ENCODE peak calls at places on chromosomes 1 and 21, in six cellular contexts. H, Y, T, D, L and Q are unnamed samples.

GRCh38 chr1:159803946-159804695 is 2.0 kb downstream of the FCRL6 start:
- DNase-seq in H (no peak), Y (no peak), T (no peak), D (no peak), L (no peak), Q (no peak)

GRCh38 chr1:226646026-226646869 is 92.8 kb downstream of the ITPKB start:
- DNase-seq in H (no peak), Y (no peak), T (peak), D (peak), L (no peak), Q (no peak)

GRCh38 chr1:43348809-43349593 is 9.8 kb upstream of the CDC20 start:
- DNase-seq in H (peak), Y (no peak), T (peak), D (peak), L (peak), Q (no peak)

GRCh38 chr1:21198929-21199328 is 22.2 kb upstream of the EIF4G3 start:
- DNase-seq in H (no peak), Y (no peak), T (no peak), D (no peak), L (no peak), Q (no peak)

GRCh38 chr1:7576946-7577657 is 194.0 kb upstream of the VAMP3 start:
- DNase-seq in H (peak), Y (peak), T (peak), D (peak), L (peak), Q (no peak)

GRCh38 chr1:200483491-200484143 is 73.8 kb upstream of the ZNF281 start:
- DNase-seq in H (peak), Y (peak), T (peak), D (no peak), L (no peak), Q (peak)

GRCh38 chr1:118827207-118827606 is 160.9 kb downstream of the TBX15 start:
- DNase-seq in H (no peak), Y (no peak), T (no peak), D (no peak), L (no peak), Q (no peak)

GRCh38 chr1:201298381-201299367 is 15.4 kb downstream of the PKP1 start:
- DNase-seq in H (peak), Y (no peak), T (peak), D (peak), L (no peak), Q (no peak)

GRCh38 chr1:161844696-161845095 is 78.6 kb downstream of the ATF6 start:
- DNase-seq in H (no peak), Y (no peak), T (no peak), D (no peak), L (no peak), Q (no peak)

GRCh38 chr1:107510347-107510746 is 369.5 kb downstream of the NTNG1 start:
- DNase-seq in H (no peak), Y (no peak), T (no peak), D (no peak), L (no peak), Q (no peak)

GRCh38 chr1:213772711-213773110 is 215.1 kb upstream of the PROX1 start:
- DNase-seq in H (no peak), Y (no peak), T (no peak), D (no peak), L (no peak), Q (no peak)

GRCh38 chr1:81174811-81175476 is 625.8 kb upstream of the ADGRL2 start:
- DNase-seq in H (no peak), Y (peak), T (peak), D (no peak), L (no peak), Q (peak)

GRCh38 chr1:90925928-90926869 is 95.6 kb downstream of the ZNF644 start:
- DNase-seq in H (peak), Y (peak), T (no peak), D (no peak), L (no peak), Q (peak)

GRCh38 chr1:38564946-38565570 is 294.5 kb downstream of the RRAGC start:
- DNase-seq in H (no peak), Y (no peak), T (no peak), D (no peak), L (no peak), Q (no peak)

GRCh38 chr21:29332461-29333354 is 34.0 kb downstream of the BACH1 start:
- DNase-seq in H (peak), Y (peak), T (peak), D (no peak), L (no peak), Q (no peak)

GRCh38 chr1:187840557-187840956 is 1011.8 kb downstream of the PLA2G4A start:
- DNase-seq in H (peak), Y (no peak), T (no peak), D (no peak), L (no peak), Q (no peak)

GRCh38 chr1:99869304-99869703 is 19.1 kb downstream of the AGL start:
- DNase-seq in H (peak), Y (peak), T (no peak), D (no peak), L (no peak), Q (no peak)

DNA sequence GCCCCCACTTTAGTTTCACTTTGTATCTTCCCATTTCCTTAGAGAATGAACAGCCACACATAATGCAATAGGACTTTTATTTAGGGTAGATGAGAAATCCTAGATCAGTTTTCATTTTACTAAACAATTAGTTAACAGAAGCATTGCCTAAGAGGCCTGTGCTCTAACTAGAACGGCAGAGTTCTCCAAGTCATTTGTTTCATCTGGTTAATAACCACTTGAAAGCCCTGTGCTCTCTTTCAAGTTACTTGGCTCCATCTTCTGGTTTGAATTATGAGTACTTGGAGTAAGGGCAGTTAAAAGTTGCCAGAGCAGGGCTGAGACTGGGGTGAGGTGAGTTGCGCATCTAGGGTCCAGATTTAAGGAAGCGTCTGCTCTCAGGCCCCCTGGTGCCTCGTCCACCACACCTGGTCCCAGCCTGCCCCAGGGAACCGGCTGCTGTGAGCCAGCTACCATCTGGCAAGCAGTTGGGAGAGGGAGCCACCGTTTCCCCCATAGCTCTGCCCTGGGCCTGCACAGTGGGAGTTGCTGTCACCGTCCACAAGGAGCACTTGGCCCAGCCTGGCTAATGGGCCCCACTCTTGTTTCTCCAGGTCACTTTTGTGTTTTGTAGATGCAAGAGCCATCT is 18.1 kb upstream of the SLC44A3 start:
- DNase-seq in H (peak), Y (peak), T (peak), D (no peak), L (peak), Q (no peak)
- TF ChIP-seq CTCF in H (peak), Y (peak), T (peak), D (peak), L (peak), Q (peak)

DNA sequence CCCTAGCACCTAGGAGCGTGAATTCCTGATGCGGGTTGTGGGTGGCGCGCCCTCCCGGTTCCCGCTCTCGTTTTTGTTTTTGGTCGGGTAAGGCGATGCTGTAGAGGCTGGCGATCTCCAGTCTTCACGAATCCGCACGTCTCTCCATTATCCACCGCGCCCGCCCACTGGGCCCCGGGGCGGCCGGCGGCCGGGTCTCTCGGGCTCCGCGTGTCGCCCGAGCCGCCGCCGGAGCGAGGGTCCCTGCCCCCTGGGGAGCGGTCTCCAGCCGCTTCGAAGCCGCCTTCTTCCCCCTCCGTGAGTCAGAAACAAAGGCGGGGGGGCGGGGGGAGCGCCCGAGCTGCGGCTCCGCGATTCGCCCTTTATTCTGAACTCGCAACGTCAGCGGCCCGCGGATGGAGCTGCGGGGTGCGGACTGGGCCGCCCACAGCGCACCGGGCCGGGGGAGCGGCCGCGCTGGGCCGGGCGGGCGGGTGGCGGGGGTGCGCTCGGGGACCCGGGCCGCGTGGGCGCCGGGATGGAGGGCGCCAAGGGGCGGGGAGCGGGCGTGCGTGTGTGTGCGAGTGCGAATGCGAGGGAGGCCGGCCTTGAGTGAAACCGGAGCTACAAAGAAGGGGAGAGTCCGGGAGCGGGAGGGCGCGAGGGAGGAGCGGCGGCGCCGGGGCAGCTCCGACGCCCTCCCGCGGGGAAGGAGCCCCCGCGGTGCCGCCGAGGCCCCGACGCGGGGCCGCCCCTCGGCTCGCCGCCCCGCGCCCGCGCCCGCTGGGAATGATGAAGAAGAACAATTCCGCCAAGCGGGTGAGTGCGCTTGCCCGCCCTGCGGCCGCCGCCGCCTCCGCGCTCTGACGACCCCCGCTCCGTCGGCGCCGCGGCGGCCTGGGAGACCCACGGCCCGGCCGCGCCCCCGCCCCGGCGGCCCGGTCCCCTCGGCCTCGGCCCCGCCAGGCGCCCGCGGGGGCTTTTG is at the start of gene PLEKHO1:
- DNase-seq in H (peak), Y (peak), T (peak), D (peak), L (peak), Q (no peak)
- H3K4me3 ChIP-seq in H (peak), Y (peak), T (peak), D (peak), L (peak), Q (peak)

GRCh38 chr1:15526021-15526489 is 593 bp upstream of the DNAJC16 start:
- DNase-seq in H (no peak), Y (no peak), T (no peak), D (peak), L (no peak), Q (no peak)

GRCh38 chr1:15523922-15524282 is at the start of gene CASP9:
- DNase-seq in H (no peak), Y (no peak), T (no peak), D (no peak), L (no peak), Q (no peak)

GRCh38 chr1:15525043-15525958 is 1.3 kb upstream of the CASP9 start:
- DNase-seq in H (peak), Y (no peak), T (peak), D (no peak), L (peak), Q (no peak)

GRCh38 chr1:15524283-15525042 is 448 bp upstream of the CASP9 start:
- DNase-seq in H (peak), Y (peak), T (peak), D (peak), L (peak), Q (peak)

GRCh38 chr1:15526490-15527339 is at the start of gene DNAJC16:
- DNase-seq in H (peak), Y (peak), T (peak), D (peak), L (peak), Q (peak)
- TF ChIP-seq CTCF in H (peak), Y (peak), T (no peak), D (peak), L (peak), Q (peak)

GRCh38 chr1:98314591-98314990 is 346.9 kb upstream of the SNX7 start:
- DNase-seq in H (no peak), Y (no peak), T (no peak), D (no peak), L (no peak), Q (no peak)
- H3K4me3 ChIP-seq in H (no peak), Y (no peak), T (no peak), D (no peak), L (no peak), Q (no peak)

GRCh38 chr1:56415258-56415657 is 164.1 kb downstream of the PLPP3 start:
- DNase-seq in H (no peak), Y (no peak), T (peak), D (no peak), L (no peak), Q (no peak)

GRCh38 chr1:56418047-56418680 is 161.2 kb downstream of the PLPP3 start:
- DNase-seq in H (no peak), Y (no peak), T (no peak), D (no peak), L (no peak), Q (no peak)

GRCh38 chr1:56417636-56418035 is 161.7 kb downstream of the PLPP3 start:
- DNase-seq in H (peak), Y (peak), T (peak), D (no peak), L (no peak), Q (no peak)

GRCh38 chr1:56415720-56416119 is 163.6 kb downstream of the PLPP3 start:
- DNase-seq in H (no peak), Y (no peak), T (no peak), D (no peak), L (no peak), Q (no peak)

DNA sequence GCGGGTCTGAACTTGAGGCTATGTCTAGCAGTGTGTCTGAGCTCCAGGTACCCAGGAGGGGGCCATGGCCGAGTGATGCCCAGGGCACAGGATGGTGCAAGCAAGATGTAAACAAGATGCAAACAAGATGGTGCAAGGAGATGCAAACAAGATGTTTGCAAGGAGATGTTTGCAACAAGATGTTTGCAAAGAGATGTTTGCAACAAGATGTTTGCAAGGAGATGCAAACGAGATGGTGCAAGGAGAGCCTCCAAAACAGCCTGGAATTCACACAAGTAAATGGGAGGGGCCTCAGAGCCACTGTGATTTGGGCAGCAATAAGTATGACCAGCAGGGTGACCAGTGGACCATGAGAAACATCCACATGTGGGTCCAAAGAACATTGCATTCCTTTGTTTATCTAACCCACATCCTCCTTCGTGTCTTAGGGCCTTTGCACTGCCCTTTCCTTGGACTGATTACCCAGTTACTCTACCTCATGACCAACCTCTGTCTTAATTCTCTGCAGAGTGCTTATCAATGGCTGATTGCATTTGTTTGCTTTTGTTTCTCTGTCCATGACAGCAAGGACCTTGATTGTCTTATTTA is 162.9 kb downstream of the PLPP3 start:
- DNase-seq in H (peak), Y (peak), T (peak), D (no peak), L (no peak), Q (no peak)
- TF ChIP-seq CTCF in H (no peak), Y (peak), T (no peak), D (no peak), L (no peak), Q (peak)

DNA sequence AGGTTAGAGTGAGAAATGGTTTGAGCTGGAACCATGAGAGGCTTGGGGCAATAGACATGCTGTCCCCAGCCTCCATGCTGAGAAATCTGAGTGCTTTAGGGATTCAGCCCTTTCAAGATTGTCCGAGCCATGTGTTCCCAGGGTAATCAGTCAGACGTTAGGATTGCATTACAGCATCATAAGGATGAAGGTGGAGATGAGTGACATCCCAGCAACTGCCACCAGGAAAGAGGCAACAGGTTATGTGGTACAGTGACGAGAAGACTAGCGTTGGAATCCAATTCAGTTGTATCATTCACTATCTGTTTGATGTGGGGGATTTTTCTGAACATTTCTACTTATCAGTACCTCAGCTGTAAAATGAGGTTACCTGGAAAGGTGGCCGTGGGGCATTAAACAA is 1.7 kb downstream of the CAMK1G start:
- DNase-seq in H (no peak), Y (no peak), T (no peak), D (no peak), L (no peak), Q (no peak)
- H3K4me3 ChIP-seq in H (no peak), Y (no peak), T (peak), D (no peak), L (no peak), Q (no peak)

DNA sequence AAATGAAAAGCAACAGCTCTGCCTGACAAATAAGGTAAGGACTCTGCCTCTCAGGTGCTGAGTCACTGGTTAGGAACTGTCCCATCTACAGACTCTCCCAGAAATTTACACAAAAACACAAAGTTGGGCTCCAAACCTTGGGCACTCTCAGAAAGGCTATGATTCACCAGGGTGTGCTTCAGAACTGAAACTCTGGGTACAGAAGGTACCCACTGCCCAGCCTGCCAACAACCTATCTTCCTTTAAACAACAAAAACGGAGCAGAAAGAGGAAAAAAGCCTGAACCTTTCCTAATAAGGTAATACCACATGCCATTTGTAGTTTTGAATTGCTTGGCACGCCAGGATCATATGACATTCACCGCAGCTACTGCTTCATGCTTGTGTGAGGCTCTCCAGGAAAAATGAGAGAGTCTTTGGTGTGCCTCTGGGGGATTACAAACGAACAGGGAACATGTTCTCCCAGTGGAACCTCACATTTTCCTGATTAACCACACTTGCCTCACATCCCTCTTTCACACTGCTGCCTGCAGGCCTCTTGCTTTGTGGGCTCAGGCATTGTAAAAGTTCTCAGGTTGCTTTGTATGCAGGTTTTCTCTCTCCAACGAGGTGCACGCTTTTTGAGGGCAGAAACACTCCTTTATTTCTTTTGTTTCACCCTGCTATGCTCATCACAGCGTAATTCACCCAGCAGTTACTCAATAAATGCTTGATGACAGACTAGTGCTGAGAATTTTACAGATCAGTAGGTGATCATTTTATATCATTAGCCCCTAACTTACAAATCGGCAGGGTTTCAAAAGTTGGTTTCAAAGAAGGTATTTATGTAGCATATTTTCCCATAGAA is 65.1 kb downstream of the GADD45A start:
- DNase-seq in H (peak), Y (peak), T (peak), D (no peak), L (peak), Q (peak)
- TF ChIP-seq CTCF in H (no peak), Y (peak), T (no peak), D (no peak), L (no peak), Q (no peak)

DNA sequence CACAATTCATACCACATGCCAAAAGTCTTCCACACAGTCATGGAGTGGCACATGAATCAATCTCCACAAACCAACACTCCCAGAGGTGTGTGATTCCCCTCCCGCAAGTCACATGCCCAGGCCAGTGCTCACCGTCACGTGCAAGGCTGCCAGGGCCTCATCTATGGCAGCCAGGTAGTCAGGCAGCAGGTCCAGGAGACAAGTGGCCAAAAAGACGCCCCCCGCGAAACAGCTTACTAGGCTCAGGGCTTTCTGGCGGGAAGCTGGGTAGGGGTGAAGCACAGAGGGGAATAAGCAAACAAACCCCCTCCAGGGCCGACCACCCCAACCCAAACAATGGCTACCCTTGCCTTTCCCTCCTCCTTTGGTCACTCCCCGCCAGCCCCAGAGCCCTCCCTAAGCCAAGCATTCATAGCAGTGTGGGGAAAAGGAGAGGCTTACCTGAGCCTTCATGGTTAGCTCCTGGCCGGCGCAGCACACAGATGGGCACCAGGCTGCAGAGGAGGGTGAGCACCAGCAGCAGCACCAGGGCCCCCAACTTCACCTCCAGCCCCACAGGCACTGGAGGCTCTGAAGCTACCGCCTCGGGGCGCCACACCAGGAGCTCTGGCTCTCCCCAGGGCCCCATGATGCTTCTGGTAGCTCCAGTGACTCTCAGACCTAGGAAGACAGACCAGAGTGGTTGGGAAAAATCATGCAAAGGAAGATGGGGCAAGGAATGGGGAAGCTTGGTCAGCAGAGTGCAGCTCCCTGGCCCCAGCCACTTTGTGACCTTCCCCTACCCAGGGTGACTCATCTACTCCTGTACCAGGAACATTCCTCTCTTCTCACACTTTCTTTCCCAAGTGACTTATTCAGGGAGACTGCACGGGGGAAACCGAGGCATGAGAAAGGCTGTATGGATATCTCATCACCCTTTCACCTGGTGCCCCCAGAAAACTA is 978 bp downstream of the SLC39A1 start:
- DNase-seq in H (peak), Y (peak), T (peak), D (peak), L (no peak), Q (no peak)
- H3K4me3 ChIP-seq in H (peak), Y (peak), T (peak), D (peak), L (peak), Q (peak)

GRCh38 chr21:35053356-35054096 is 4.4 kb upstream of the RUNX1 start:
- DNase-seq in H (peak), Y (peak), T (no peak), D (no peak), L (no peak), Q (no peak)
- TF ChIP-seq CTCF in H (no peak), Y (peak), T (no peak), D (no peak), L (no peak), Q (no peak)

GRCh38 chr1:182293119-182293589 is 98.4 kb downstream of the GLUL start:
- DNase-seq in H (no peak), Y (no peak), T (no peak), D (no peak), L (no peak), Q (no peak)
- H3K4me3 ChIP-seq in H (no peak), Y (no peak), T (no peak), D (no peak), L (no peak), Q (no peak)